ENCODE peak calls at places on chromosomes 2 and 18, in five cellular contexts. W is dorsolateral prefrontal cortex, K is thyroid gland, S is fibroblast of villous mesenchyme, R is psoas muscle. G is an unnamed sample.

GRCh38 chr2:117941693-117942092 is 72.2 kb downstream of the CCDC93 start:
- DNase-seq in W (no peak), K (no peak), S (no peak), R (no peak), G (no peak)

GRCh38 chr2:45170191-45170975 is 161.1 kb upstream of the SIX2 start:
- DNase-seq in W (no peak), K (no peak), S (no peak), R (no peak), G (no peak)

GRCh38 chr2:237149425-237149824 is 63.7 kb downstream of the COPS8 start:
- DNase-seq in W (no peak), K (no peak), S (no peak), R (no peak), G (no peak)

GRCh38 chr2:236393101-236393500 is 128.9 kb upstream of the ASB18 start:
- DNase-seq in W (no peak), K (no peak), S (no peak), R (no peak), G (no peak)

GRCh38 chr2:27322301-27322765 is 564 bp downstream of the MPV17 start:
- DNase-seq in W (no peak), K (peak; percentile 80), S (peak; percentile 37), R (peak; percentile 70), G (peak; percentile 43)

GRCh38 chr2:168432565-168433186 is 23.4 kb upstream of the CERS6 start:
- DNase-seq in W (no peak), K (no peak), S (no peak), R (no peak), G (no peak)

GRCh38 chr2:230130668-230131364 is 62.1 kb upstream of the SLC16A14 start:
- DNase-seq in W (no peak), K (peak; percentile 14), S (peak; percentile 93), R (no peak), G (peak; percentile 61)

GRCh38 chr2:10078704-10079191 is 1.5 kb downstream of the CYS1 start:
- DNase-seq in W (no peak), K (no peak), S (no peak), R (no peak), G (no peak)

GRCh38 chr2:122172812-122173211 is 417.4 kb downstream of the TSN start:
- DNase-seq in W (no peak), K (no peak), S (no peak), R (no peak), G (no peak)

GRCh38 chr2:172288603-172289002 is 138.8 kb upstream of the ITGA6 start:
- DNase-seq in W (no peak), K (no peak), S (no peak), R (no peak), G (peak; percentile 27)

GRCh38 chr2:179435021-179435420 is 170.4 kb upstream of the SESTD1 start:
- DNase-seq in W (no peak), K (no peak), S (no peak), R (no peak), G (no peak)

GRCh38 chr2:204900910-204901309 is 355.6 kb downstream of the PARD3B start:
- DNase-seq in W (no peak), K (peak; percentile 17), S (no peak), R (peak; percentile 49), G (peak; percentile 69)

GRCh38 chr2:232476791-232477190 is 10.8 kb downstream of the ECEL1 start:
- DNase-seq in W (peak; percentile 11), K (no peak), S (no peak), R (peak; percentile 26), G (no peak)

GRCh38 chr2:121140734-121141133 is 144.3 kb downstream of the TFCP2L1 start:
- DNase-seq in W (no peak), K (no peak), S (no peak), R (no peak), G (no peak)

GRCh38 chr2:224849264-224849663 is 133.1 kb upstream of the CCDC195 start:
- DNase-seq in W (no peak), K (no peak), S (no peak), R (no peak), G (no peak)

GRCh38 chr2:193475038-193475437 is 1280.3 kb upstream of the TMEFF2 start:
- DNase-seq in W (no peak), K (no peak), S (no peak), R (no peak), G (no peak)

GRCh38 chr2:61425605-61426155 is 45.2 kb downstream of the USP34 start:
- DNase-seq in W (no peak), K (no peak), S (no peak), R (no peak), G (no peak)

GRCh38 chr2:177467646-177468045 is 75.1 kb downstream of the AGPS start:
- DNase-seq in W (no peak), K (no peak), S (peak; percentile 35), R (no peak), G (no peak)

GRCh38 chr2:238286987-238287386 is 1.4 kb downstream of the PER2 start:
- DNase-seq in W (no peak), K (no peak), S (peak; percentile 6), R (no peak), G (no peak)

GRCh38 chr2:142165790-142166189 is 35.0 kb upstream of the LRP1B start:
- DNase-seq in W (no peak), K (no peak), S (peak; percentile 38), R (no peak), G (no peak)
- TF ChIP-seq CTCF in W (no peak), K (no peak), S (peak; percentile 53), R (no peak), G (peak; percentile 16)

GRCh38 chr2:26178246-26178645 is 5.4 kb downstream of the GAREM2 start:
- DNase-seq in W (no peak), K (no peak), S (no peak), R (no peak), G (no peak)
- H3K4me3 ChIP-seq in W (peak overlapping the region; percentile 64), K (peak overlapping the region; percentile 45), S (peak overlapping the region; percentile 62), R (no peak overlapping the region), G (no peak overlapping the region)

DNA sequence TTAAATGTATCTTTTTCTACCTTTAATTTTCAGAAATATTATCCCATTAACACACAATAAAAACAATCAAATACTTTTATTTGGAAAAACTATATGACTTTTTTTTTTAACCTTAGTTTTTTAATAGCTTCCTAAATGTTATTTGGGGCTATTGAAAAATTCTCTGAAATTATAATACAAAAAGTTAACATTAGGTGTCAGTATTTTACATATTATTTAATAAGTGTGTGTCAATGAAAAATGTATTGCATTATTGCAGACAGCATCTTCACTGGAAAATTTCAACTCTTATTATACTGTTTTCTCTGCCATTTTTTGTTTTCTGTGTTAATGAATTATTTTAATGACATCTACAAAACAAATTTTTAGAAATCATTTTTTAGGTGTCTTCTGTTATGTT is 51.1 kb upstream of the ARHGAP15 start:
- DNase-seq in W (no peak), K (no peak), S (no peak), R (no peak), G (no peak)
- TF ChIP-seq CTCF in W (no peak), K (no peak), S (no peak), R (no peak), G (no peak)

GRCh38 chr18:62784966-62785413 is 69.6 kb downstream of the PHLPP1 start:
- DNase-seq in W (peak; percentile 64), K (no peak), S (peak; percentile 70), R (no peak), G (no peak)

GRCh38 chr18:62790836-62791772 is 75.8 kb downstream of the PHLPP1 start:
- DNase-seq in W (no peak), K (no peak), S (peak; percentile 69), R (no peak), G (no peak)

GRCh38 chr18:62788891-62789290 is 73.5 kb downstream of the PHLPP1 start:
- DNase-seq in W (no peak), K (no peak), S (peak; percentile 77), R (no peak), G (no peak)

GRCh38 chr18:62786689-62787088 is 71.3 kb downstream of the PHLPP1 start:
- DNase-seq in W (no peak), K (no peak), S (no peak), R (no peak), G (no peak)

DNA sequence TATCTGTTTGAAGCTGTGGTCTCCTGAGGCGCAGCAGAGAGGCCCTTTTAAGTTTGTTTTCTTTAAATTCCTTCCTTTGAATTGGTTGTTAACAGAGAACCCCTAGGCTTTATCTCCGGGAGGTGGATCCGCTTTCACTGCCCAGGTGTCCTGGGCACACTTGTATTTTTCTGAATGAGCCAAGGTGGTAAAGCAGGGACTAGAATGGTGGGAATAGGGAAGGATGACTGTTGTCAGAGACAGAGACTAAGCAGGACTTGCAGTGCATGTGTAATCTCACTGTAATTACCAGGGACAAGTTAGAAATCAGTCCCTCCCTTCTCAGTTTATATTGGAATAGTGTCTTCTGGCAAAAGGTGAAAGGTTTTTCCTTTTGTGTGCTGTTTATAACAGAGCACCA is 72.8 kb downstream of the PHLPP1 start:
- DNase-seq in W (no peak), K (no peak), S (no peak), R (no peak), G (no peak)
- H3K4me3 ChIP-seq in W (no peak overlapping the region), K (no peak overlapping the region), S (no peak overlapping the region), R (no peak overlapping the region), G (no peak overlapping the region)

GRCh38 chr2:127453392-127454171 is 35.4 kb downstream of the PROC start:
- DNase-seq in W (no peak), K (no peak), S (peak; percentile 17), R (no peak), G (peak; percentile 48)
- TF ChIP-seq CTCF in W (peak; percentile 25), K (no peak), S (peak; percentile 45), R (peak; percentile 18), G (peak; percentile 25)

G was measured in body of pancreas.